ENCODE peak calls at places on chromosomes 11 and 22, in four cellular contexts. One of them, this sample, is unnamed.

GRCh38 chr11:11381471-11382100 is 28.5 kb upstream of the CSNK2A3 start:
- DNase-seq in CD8-positive, alpha-beta T cell: no peak
- DNase-seq in thoracic aorta: no peak
- DNase-seq in iPS DF 6.9: no peak
- DNase-seq in this sample: no peak

GRCh38 chr11:57444362-57445074 is 15.8 kb upstream of the RTN4RL2 start:
- DNase-seq in iPS DF 6.9: no peak
- DNase-seq in thoracic aorta: no peak
- DNase-seq in CD8-positive, alpha-beta T cell: no peak
- DNase-seq in this sample: no peak

GRCh38 chr11:48064306-48064705 is 83.9 kb downstream of the PTPRJ start:
- DNase-seq in CD8-positive, alpha-beta T cell: no peak
- DNase-seq in iPS DF 6.9: no peak
- DNase-seq in thoracic aorta: no peak
- DNase-seq in this sample: no peak

GRCh38 chr11:37532271-37532670 is 934.2 kb upstream of the RAG2 start:
- DNase-seq in CD8-positive, alpha-beta T cell: no peak
- DNase-seq in thoracic aorta: no peak
- DNase-seq in iPS DF 6.9: no peak
- DNase-seq in this sample: peak; percentile 22

GRCh38 chr22:49047461-49047860 is 780.2 kb downstream of the BRD1 start:
- DNase-seq in thoracic aorta: no peak
- DNase-seq in CD8-positive, alpha-beta T cell: no peak
- DNase-seq in iPS DF 6.9: no peak
- DNase-seq in this sample: no peak

GRCh38 chr11:84886344-84886743 is 740.8 kb downstream of the DLG2 start:
- DNase-seq in CD8-positive, alpha-beta T cell: no peak
- DNase-seq in iPS DF 6.9: no peak
- DNase-seq in thoracic aorta: no peak
- DNase-seq in this sample: no peak

GRCh38 chr22:37121887-37122591 is 12.5 kb upstream of the TMPRSS6 start:
- DNase-seq in iPS DF 6.9: no peak
- DNase-seq in CD8-positive, alpha-beta T cell: peak; percentile 81
- DNase-seq in thoracic aorta: no peak
- DNase-seq in this sample: no peak

GRCh38 chr11:130133716-130134115 is 25.9 kb upstream of the ST14 start:
- DNase-seq in thoracic aorta: no peak
- DNase-seq in iPS DF 6.9: no peak
- DNase-seq in CD8-positive, alpha-beta T cell: no peak
- DNase-seq in this sample: no peak

GRCh38 chr22:41560095-41560487 is 719 bp upstream of the CSDC2 start:
- DNase-seq in thoracic aorta: no peak
- DNase-seq in iPS DF 6.9: no peak
- DNase-seq in CD8-positive, alpha-beta T cell: no peak
- DNase-seq in this sample: no peak

GRCh38 chr11:78646564-78647185 is 72.0 kb upstream of the NARS2 start:
- DNase-seq in CD8-positive, alpha-beta T cell: no peak
- DNase-seq in iPS DF 6.9: peak; percentile 50
- DNase-seq in thoracic aorta: no peak
- DNase-seq in this sample: peak; percentile 56

GRCh38 chr11:126341760-126342161 is 13.7 kb upstream of the ST3GAL4 start:
- DNase-seq in thoracic aorta: no peak
- DNase-seq in iPS DF 6.9: no peak
- DNase-seq in CD8-positive, alpha-beta T cell: no peak
- DNase-seq in this sample: peak; percentile 94

GRCh38 chr11:2793781-2794418 is 91.7 kb downstream of the CDKN1C start:
- DNase-seq in iPS DF 6.9: no peak
- DNase-seq in thoracic aorta: no peak
- DNase-seq in CD8-positive, alpha-beta T cell: no peak
- DNase-seq in this sample: no peak

GRCh38 chr11:60314607-60315321 is 12.3 kb upstream of the MS4A6E start:
- DNase-seq in iPS DF 6.9: no peak
- DNase-seq in thoracic aorta: no peak
- DNase-seq in CD8-positive, alpha-beta T cell: no peak
- DNase-seq in this sample: no peak

GRCh38 chr22:47918276-47918928 is 1156.0 kb downstream of the TBC1D22A start:
- DNase-seq in CD8-positive, alpha-beta T cell: peak; percentile 13
- DNase-seq in thoracic aorta: no peak
- DNase-seq in iPS DF 6.9: no peak
- DNase-seq in this sample: no peak

GRCh38 chr11:14971865-14972580 is at the start of gene CALCA:
- DNase-seq in thoracic aorta: no peak
- DNase-seq in iPS DF 6.9: no peak
- DNase-seq in CD8-positive, alpha-beta T cell: no peak
- DNase-seq in this sample: peak; percentile 48

GRCh38 chr22:24845036-24845918 is 39.3 kb downstream of the SGSM1 start:
- DNase-seq in iPS DF 6.9: no peak
- DNase-seq in CD8-positive, alpha-beta T cell: no peak
- DNase-seq in thoracic aorta: peak; percentile 30
- DNase-seq in this sample: no peak

GRCh38 chr11:64304316-64305072 is 830 bp upstream of the ESRRA start:
- DNase-seq in iPS DF 6.9: peak; percentile 94
- DNase-seq in thoracic aorta: peak; percentile 77
- DNase-seq in CD8-positive, alpha-beta T cell: peak; percentile 90
- DNase-seq in this sample: peak; percentile 97

GRCh38 chr11:12289667-12290476 is 87.5 kb upstream of the PARVA start:
- DNase-seq in iPS DF 6.9: no peak
- DNase-seq in thoracic aorta: no peak
- DNase-seq in CD8-positive, alpha-beta T cell: no peak
- DNase-seq in this sample: no peak

GRCh38 chr11:115168229-115168671 is 336.0 kb downstream of the CADM1 start:
- DNase-seq in iPS DF 6.9: no peak
- DNase-seq in CD8-positive, alpha-beta T cell: no peak
- DNase-seq in thoracic aorta: no peak
- DNase-seq in this sample: no peak

GRCh38 chr11:79076526-79077115 is 364.2 kb downstream of the TENM4 start:
- DNase-seq in thoracic aorta: no peak
- DNase-seq in CD8-positive, alpha-beta T cell: no peak
- DNase-seq in iPS DF 6.9: no peak
- DNase-seq in this sample: peak; percentile 61

GRCh38 chr11:398826-399225 is 4.8 kb downstream of the PKP3 start:
- DNase-seq in iPS DF 6.9: no peak
- DNase-seq in CD8-positive, alpha-beta T cell: no peak
- DNase-seq in thoracic aorta: no peak
- DNase-seq in this sample: peak; percentile 44

GRCh38 chr11:113023228-113023627 is 62.0 kb downstream of the NCAM1 start:
- DNase-seq in thoracic aorta: no peak
- DNase-seq in CD8-positive, alpha-beta T cell: no peak
- DNase-seq in iPS DF 6.9: no peak
- DNase-seq in this sample: peak; percentile 68

GRCh38 chr11:134044514-134045284 is 24.2 kb upstream of the JAM3 start:
- DNase-seq in iPS DF 6.9: no peak
- DNase-seq in CD8-positive, alpha-beta T cell: no peak
- DNase-seq in thoracic aorta: no peak
- DNase-seq in this sample: no peak

GRCh38 chr11:46845440-46845739 is 690 bp downstream of the CKAP5 start:
- DNase-seq in thoracic aorta: no peak
- DNase-seq in iPS DF 6.9: no peak
- DNase-seq in CD8-positive, alpha-beta T cell: no peak
- DNase-seq in this sample: no peak

GRCh38 chr11:125481531-125481930 is 14.5 kb downstream of the FEZ1 start:
- DNase-seq in CD8-positive, alpha-beta T cell: no peak
- DNase-seq in iPS DF 6.9: no peak
- DNase-seq in thoracic aorta: no peak
- DNase-seq in this sample: no peak

GRCh38 chr11:109926941-109927340 is 166.3 kb upstream of the ZC3H12C start:
- DNase-seq in thoracic aorta: no peak
- DNase-seq in CD8-positive, alpha-beta T cell: no peak
- DNase-seq in iPS DF 6.9: no peak
- DNase-seq in this sample: no peak

DNA sequence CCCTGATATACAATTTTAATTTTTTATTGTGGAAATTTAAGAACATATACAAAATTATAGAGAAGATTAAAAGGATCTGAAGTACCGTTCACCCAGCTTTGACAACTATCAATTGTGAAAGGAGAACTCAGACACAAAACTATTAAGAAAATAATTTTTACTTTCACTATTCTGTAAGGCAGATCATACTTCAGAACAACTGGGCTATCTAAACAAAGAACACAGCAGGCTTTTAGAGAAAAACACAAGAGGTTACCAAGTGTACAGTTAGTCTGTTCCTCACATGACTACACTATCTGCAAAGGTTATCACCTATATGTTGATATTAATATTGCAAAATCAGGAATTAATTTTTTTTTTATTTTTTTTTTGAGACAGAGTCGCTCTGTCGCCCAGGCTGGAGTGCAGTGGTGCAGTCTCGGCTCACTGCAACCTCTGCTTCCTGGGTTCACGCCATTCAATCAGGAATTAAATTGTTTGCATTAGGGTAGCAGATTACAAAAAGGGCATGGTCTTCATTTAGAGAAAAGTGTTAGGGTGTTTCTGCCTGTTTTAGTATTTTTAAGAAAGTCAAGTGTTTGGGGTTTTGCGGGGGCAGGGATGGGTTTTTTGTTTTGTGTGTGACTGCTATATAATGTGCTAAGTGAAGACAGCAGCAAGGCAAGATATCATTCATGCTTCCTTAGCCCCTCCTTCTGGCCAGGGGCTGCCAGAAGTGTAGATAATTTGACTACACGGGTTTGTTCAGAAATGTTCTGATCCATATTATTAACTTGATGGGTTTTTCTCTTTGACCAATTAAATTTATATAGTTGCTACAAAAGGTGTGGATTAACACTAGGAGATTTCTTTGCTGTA is 27.6 kb upstream of the SIK2 start:
- DNase-seq in thoracic aorta: no peak
- DNase-seq in CD8-positive, alpha-beta T cell: no peak
- DNase-seq in iPS DF 6.9: no peak
- DNase-seq in this sample: no peak
- H3K27ac ChIP-seq in thoracic aorta: peak overlapping the region; percentile 17
- H3K27ac ChIP-seq in CD8-positive, alpha-beta T cell: no peak overlapping the region
- H3K27ac ChIP-seq in iPS DF 6.9: no peak overlapping the region
- H3K27ac ChIP-seq in this sample: no peak overlapping the region

DNA sequence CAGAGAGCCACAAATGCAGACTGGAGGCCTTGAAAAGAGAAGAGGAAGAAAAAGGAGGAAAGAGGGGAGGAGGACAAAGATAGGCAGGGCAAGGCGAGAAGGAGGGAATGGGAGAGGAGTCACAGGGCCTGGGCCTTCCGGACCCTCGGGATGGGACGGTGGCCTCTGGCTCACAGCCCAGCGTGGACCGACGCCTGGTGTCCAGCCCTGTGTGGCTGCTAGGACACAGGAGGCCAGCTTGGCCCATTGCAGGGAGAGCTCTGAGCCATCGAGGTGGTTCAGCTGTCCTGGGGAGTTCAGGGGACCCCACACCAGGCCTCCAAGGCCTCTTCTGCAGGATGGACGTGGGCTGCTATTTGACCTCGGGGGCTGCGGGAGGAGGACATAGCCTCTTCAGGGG is 9.4 kb downstream of the MYO7A start:
- DNase-seq in CD8-positive, alpha-beta T cell: no peak
- DNase-seq in iPS DF 6.9: no peak
- DNase-seq in thoracic aorta: no peak
- DNase-seq in this sample: no peak
- H3K4me3 ChIP-seq in CD8-positive, alpha-beta T cell: no peak overlapping the region
- H3K4me3 ChIP-seq in iPS DF 6.9: no peak overlapping the region
- H3K4me3 ChIP-seq in thoracic aorta: no peak overlapping the region
- H3K4me3 ChIP-seq in this sample: no peak overlapping the region

DNA sequence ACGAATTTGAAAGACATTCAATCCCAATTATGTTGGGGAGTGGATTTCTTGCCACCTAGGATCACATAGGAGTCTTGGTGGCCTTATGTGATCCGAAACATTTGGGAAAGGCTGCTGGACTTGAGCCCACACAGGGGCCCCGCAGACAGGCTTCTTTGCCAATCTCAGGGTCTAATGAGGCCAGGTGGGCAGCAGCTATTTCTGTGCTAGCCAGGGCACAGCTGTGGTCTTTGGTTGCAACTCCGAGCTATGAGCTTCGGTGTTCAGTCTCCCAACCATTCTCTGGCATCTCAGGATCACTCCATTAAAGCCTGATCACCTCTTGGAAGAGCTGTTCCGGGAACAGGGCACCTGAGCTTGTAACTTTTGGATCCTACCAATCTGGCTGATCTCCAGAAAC is 84.4 kb downstream of the TP53I11 start:
- DNase-seq in CD8-positive, alpha-beta T cell: no peak
- DNase-seq in iPS DF 6.9: no peak
- DNase-seq in thoracic aorta: no peak
- DNase-seq in this sample: no peak
- H3K27ac ChIP-seq in CD8-positive, alpha-beta T cell: no peak overlapping the region
- H3K27ac ChIP-seq in iPS DF 6.9: no peak overlapping the region
- H3K27ac ChIP-seq in thoracic aorta: no peak overlapping the region
- H3K27ac ChIP-seq in this sample: no peak overlapping the region

GRCh38 chr11:116852261-116853125 is 15.1 kb upstream of the APOA1 start:
- DNase-seq in iPS DF 6.9: no peak
- DNase-seq in thoracic aorta: no peak
- DNase-seq in CD8-positive, alpha-beta T cell: no peak
- DNase-seq in this sample: no peak

GRCh38 chr11:116849491-116849890 is 12.1 kb upstream of the APOA1 start:
- DNase-seq in thoracic aorta: no peak
- DNase-seq in CD8-positive, alpha-beta T cell: no peak
- DNase-seq in iPS DF 6.9: no peak
- DNase-seq in this sample: no peak

GRCh38 chr11:116853461-116854073 is 16.1 kb upstream of the APOA1 start:
- DNase-seq in CD8-positive, alpha-beta T cell: peak; percentile 13
- DNase-seq in iPS DF 6.9: no peak
- DNase-seq in thoracic aorta: no peak
- DNase-seq in this sample: peak; percentile 78

GRCh38 chr11:116849060-116849459 is 11.6 kb upstream of the APOA1 start:
- DNase-seq in CD8-positive, alpha-beta T cell: no peak
- DNase-seq in iPS DF 6.9: no peak
- DNase-seq in thoracic aorta: no peak
- DNase-seq in this sample: no peak

DNA sequence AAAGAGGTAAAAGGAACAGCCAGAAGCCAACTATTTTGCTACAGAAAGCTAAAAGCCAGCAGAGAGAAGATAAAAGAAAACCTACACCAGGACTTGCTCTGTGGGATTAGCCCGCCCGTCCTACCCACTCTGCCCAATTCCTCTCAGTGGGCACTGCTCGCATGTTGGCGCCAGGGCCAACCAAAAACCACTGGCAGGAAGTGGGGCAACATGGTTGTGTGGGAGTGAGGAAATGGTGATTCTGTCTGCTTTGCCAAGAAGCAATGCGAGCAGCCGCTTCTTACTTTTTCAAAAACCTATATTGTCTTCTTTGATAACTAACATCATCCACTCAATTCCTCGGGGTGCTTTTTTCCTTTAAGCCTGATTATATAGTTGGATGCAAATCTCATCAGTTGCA is 14.2 kb upstream of the APOA1 start:
- DNase-seq in iPS DF 6.9: no peak
- DNase-seq in thoracic aorta: no peak
- DNase-seq in CD8-positive, alpha-beta T cell: peak; percentile 8
- DNase-seq in this sample: peak; percentile 65
- H3K4me3 ChIP-seq in iPS DF 6.9: no peak overlapping the region
- H3K4me3 ChIP-seq in thoracic aorta: no peak overlapping the region
- H3K4me3 ChIP-seq in CD8-positive, alpha-beta T cell: peak overlapping the region; percentile 25
- H3K4me3 ChIP-seq in this sample: no peak overlapping the region

This sample was measured in A673.